ENCODE peak calls at places on chromosomes 4 and X, in five cellular contexts. P is Peyer's patch, M is GM23248, L is endothelial cell of umbilical vein, T is tibial artery. W is an unnamed sample. For H3K36me3, the result is how much of the 10 kb centered on the place peaks cover.

GRCh38 chr4:147195386-147195785 is 249.7 kb upstream of the TTC29 start:
- DNase-seq in M (no peak), P (no peak), T (no peak), L (no peak), W (no peak)

GRCh38 chr4:27149541-27150212 is 289.0 kb downstream of the STIM2 start:
- DNase-seq in M (peak), T (no peak), L (no peak), P (no peak), W (no peak)

GRCh38 chr4:65437102-65437501 is 233.2 kb downstream of the EPHA5 start:
- DNase-seq in T (no peak), M (no peak), L (peak), P (no peak), W (no peak)

GRCh38 chr4:158809611-158810486 is 41.0 kb downstream of the FNIP2 start:
- DNase-seq in L (peak), T (no peak), M (peak), P (no peak), W (no peak)

GRCh38 chrX:100319716-100320115 is 90.4 kb downstream of the PCDH19 start:
- DNase-seq in T (no peak), P (no peak), M (peak), L (no peak), W (no peak)

GRCh38 chrX:13051529-13052172 is 7.2 kb upstream of the FAM9C start:
- DNase-seq in L (peak), P (no peak), M (no peak), T (no peak), W (no peak)

GRCh38 chrX:103656623-103657022 is 27.8 kb downstream of the TCEAL1 start:
- DNase-seq in T (no peak), L (peak), M (peak), P (no peak), W (no peak)

GRCh38 chrX:140572724-140573123 is 67.9 kb upstream of the SOX3 start:
- DNase-seq in L (no peak), T (no peak), M (peak), P (no peak), W (no peak)

GRCh38 chr4:161792991-161793390 is 370.8 kb downstream of the FSTL5 start:
- DNase-seq in M (no peak), P (no peak), T (peak), L (no peak), W (no peak)

GRCh38 chr4:89469930-89470375 is 162.4 kb upstream of the GPRIN3 start:
- DNase-seq in T (no peak), P (no peak), L (peak), M (peak), W (no peak)

GRCh38 chr4:165726831-165727230 is 146.2 kb upstream of the TLL1 start:
- DNase-seq in T (no peak), M (no peak), P (no peak), L (no peak), W (no peak)
- H3K36me3 ChIP-seq in T (under half), M (under half), P (under half), L (under half), W (under half)

DNA sequence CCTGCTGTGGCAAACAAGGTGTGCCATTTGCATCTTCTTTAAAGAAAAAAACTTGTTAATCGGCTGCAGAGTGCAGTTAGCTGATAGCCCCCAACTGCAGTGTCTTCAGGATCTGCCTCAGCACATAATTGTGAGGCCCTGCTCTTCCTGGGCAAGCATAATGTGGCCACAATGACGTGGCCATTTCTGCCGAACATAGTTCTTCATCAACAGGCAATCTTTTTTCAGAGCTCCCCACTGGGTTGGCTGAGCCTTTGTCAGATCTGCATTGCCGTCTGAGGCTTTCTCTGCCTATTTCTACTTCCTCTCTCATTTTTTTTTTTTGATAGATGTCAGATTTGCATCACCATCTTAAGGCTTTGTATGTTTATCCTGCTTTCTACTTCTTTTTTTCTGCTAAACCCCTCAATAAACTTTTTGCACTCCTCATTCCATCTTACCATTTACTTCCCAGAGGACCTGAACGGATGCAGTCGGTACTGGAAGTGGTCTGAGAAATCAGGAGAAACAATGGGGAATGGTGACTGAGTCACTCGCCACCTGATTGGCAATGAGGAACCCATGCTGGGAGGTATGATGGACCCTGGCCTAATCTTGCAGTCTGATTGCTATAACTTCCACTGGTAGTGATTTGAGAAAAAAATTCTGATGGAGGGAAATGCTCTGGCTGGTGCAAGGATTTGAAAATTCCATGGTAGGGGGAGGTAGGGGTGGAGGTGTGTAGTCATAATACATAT is 21.2 kb upstream of the TAB3 start:
- DNase-seq in L (no peak), M (peak), T (no peak), P (no peak), W (no peak)
- H3K4me3 ChIP-seq in L (no peak), M (no peak), T (no peak), P (no peak), W (no peak)

DNA sequence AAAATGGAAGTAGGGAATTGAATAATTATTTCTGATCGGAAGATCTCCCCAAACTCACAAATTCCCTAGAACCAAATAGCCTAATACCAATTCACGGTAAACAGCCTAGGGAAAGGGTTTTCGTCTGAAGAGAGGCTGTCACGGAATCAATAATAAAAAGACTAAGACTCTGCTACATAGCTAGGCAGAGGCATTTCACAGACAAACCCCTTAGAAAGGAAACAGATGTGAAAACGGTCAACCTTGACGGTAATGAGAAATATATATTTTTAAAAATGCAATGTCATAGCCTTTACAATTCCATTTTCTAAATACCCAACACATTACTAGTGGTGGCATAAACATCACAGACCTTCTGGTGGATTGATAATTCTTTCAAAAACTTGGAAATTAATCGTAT is 28.4 kb downstream of the PROM1 start:
- DNase-seq in M (no peak), L (no peak), P (no peak), T (no peak), W (no peak)
- H3K27ac ChIP-seq in M (no peak), L (no peak), P (no peak), T (peak), W (no peak)

GRCh38 chrX:2719774-2720447 is 28.8 kb downstream of the CD99 start:
- DNase-seq in T (peak), L (no peak), M (no peak), P (no peak), W (no peak)
- H3K36me3 ChIP-seq in T (half or more), L (under half), M (half or more), P (under half), W (half or more)

GRCh38 chr4:56158483-56158882 is 209.7 kb downstream of the CEP135 start:
- DNase-seq in P (no peak), L (no peak), M (no peak), T (no peak), W (no peak)
- H3K4me3 ChIP-seq in P (no peak), L (no peak), M (no peak), T (no peak), W (no peak)

GRCh38 chr4:138978600-138978999 is 37.0 kb upstream of the NOCT start:
- DNase-seq in P (no peak), T (no peak), L (no peak), M (no peak), W (no peak)

GRCh38 chr4:138976526-138976925 is 39.1 kb upstream of the NOCT start:
- DNase-seq in L (no peak), T (no peak), P (no peak), M (no peak), W (no peak)

GRCh38 chr4:138977525-138977924 is 38.1 kb upstream of the NOCT start:
- DNase-seq in P (peak), M (no peak), L (peak), T (no peak), W (no peak)

GRCh38 chr4:138979742-138980141 is 35.8 kb upstream of the NOCT start:
- DNase-seq in P (no peak), M (no peak), T (no peak), L (no peak), W (no peak)

GRCh38 chr4:138978028-138978585 is 37.5 kb upstream of the NOCT start:
- DNase-seq in T (no peak), M (no peak), L (no peak), P (no peak), W (no peak)
- H3K27ac ChIP-seq in T (no peak), M (no peak), L (no peak), P (no peak), W (no peak)

GRCh38 chr4:73588613-73589012 is 31.6 kb downstream of the RASSF6 start:
- DNase-seq in P (no peak), L (no peak), M (no peak), T (no peak), W (no peak)
- H3K36me3 ChIP-seq in P (under half), L (under half), M (under half), T (under half), W (under half)

GRCh38 chrX:30887721-30888120 is 1.3 kb downstream of the TAB3 start:
- DNase-seq in M (no peak), T (no peak), P (no peak), L (no peak), W (no peak)
- H3K4me3 ChIP-seq in M (peak), T (no peak), P (no peak), L (no peak), W (peak)

W was measured in lower lobe of right lung.